ENCODE peak calls at places on chromosomes 3 and 15, in seven cellular contexts. Q, Z, X, J, V, S and A are unnamed samples.

GRCh38 chr15:25091421-25092158 is 136.8 kb downstream of the SNRPN start:
- DNase-seq in Q (no peak), Z (no peak), X (no peak), J (peak; percentile 4), V (no peak), S (no peak), A (no peak)

GRCh38 chr15:65409284-65409631 is 13.5 kb downstream of the IGDCC4 start:
- DNase-seq in Q (peak; percentile 96), Z (peak; percentile 97), X (peak; percentile 99), J (no peak), V (no peak), S (peak; percentile 97), A (peak; percentile 99)

GRCh38 chr15:79003301-79003700 is 58.5 kb upstream of the CTSH start:
- DNase-seq in Q (no peak), Z (peak; percentile 85), X (peak; percentile 26), J (no peak), V (no peak), S (peak; percentile 24), A (peak; percentile 81)

GRCh38 chr3:126124148-126124868 is 40.4 kb upstream of the SLC41A3 start:
- DNase-seq in Q (no peak), Z (no peak), X (no peak), J (no peak), V (peak; percentile 4), S (no peak), A (no peak)

GRCh38 chr15:93071469-93071891 is 17.5 kb downstream of the RGMA start:
- DNase-seq in Q (peak; percentile 38), Z (no peak), X (no peak), J (no peak), V (no peak), S (peak; percentile 41), A (no peak)

GRCh38 chr3:82085356-82085755 is 323.9 kb upstream of the GBE1 start:
- DNase-seq in Q (no peak), Z (peak; percentile 6), X (no peak), J (no peak), V (no peak), S (peak; percentile 23), A (peak; percentile 62)

GRCh38 chr15:48868549-48868948 is 9.4 kb upstream of the EID1 start:
- DNase-seq in Q (peak; percentile 70), Z (peak; percentile 73), X (peak; percentile 64), J (peak; percentile 41), V (no peak), S (peak; percentile 36), A (peak; percentile 80)

GRCh38 chr15:87207945-87208580 is 1048.5 kb downstream of the NTRK3 start:
- DNase-seq in Q (peak; percentile 1), Z (peak; percentile 89), X (peak; percentile 25), J (no peak), V (no peak), S (peak; percentile 64), A (peak; percentile 88)

GRCh38 chr3:128603313-128603712 is 47.3 kb downstream of the RPN1 start:
- DNase-seq in Q (no peak), Z (no peak), X (no peak), J (no peak), V (no peak), S (no peak), A (no peak)

GRCh38 chr3:47016934-47017435 is 37.5 kb downstream of the NBEAL2 start:
- DNase-seq in Q (peak; percentile 53), Z (peak; percentile 89), X (peak; percentile 88), J (no peak), V (no peak), S (peak; percentile 84), A (peak; percentile 97)

GRCh38 chr15:96285715-96286367 is 44.7 kb upstream of the NR2F2 start:
- DNase-seq in Q (no peak), Z (no peak), X (peak; percentile 24), J (no peak), V (no peak), S (no peak), A (no peak)

GRCh38 chr15:99504823-99505551 is 60.8 kb upstream of the MEF2A start:
- DNase-seq in Q (peak; percentile 24), Z (no peak), X (peak; percentile 33), J (no peak), V (no peak), S (peak; percentile 61), A (peak; percentile 55)

GRCh38 chr3:124137264-124137663 is 145.3 kb upstream of the ROPN1 start:
- DNase-seq in Q (no peak), Z (no peak), X (peak; percentile 42), J (no peak), V (no peak), S (no peak), A (peak; percentile 92)

GRCh38 chr3:146325170-146325569 is 74.3 kb upstream of the PLSCR4 start:
- DNase-seq in Q (no peak), Z (no peak), X (no peak), J (no peak), V (no peak), S (no peak), A (no peak)

GRCh38 chr3:152364237-152364636 is 95.5 kb downstream of the MBNL1 start:
- DNase-seq in Q (no peak), Z (no peak), X (no peak), J (no peak), V (no peak), S (no peak), A (no peak)

GRCh38 chr3:62665627-62666433 is 209.4 kb downstream of the CADPS start:
- DNase-seq in Q (peak; percentile 68), Z (peak; percentile 75), X (peak; percentile 58), J (peak; percentile 79), V (peak; percentile 61), S (peak; percentile 87), A (peak; percentile 79)

GRCh38 chr15:28978661-28979060 is 92.9 kb downstream of the APBA2 start:
- DNase-seq in Q (no peak), Z (no peak), X (no peak), J (no peak), V (no peak), S (no peak), A (no peak)

GRCh38 chr15:29125382-29126207 is 144.0 kb downstream of the NSMCE3 start:
- DNase-seq in Q (no peak), Z (no peak), X (no peak), J (no peak), V (no peak), S (no peak), A (no peak)

GRCh38 chr3:120162400-120162799 is 68.2 kb upstream of the GSK3B start:
- DNase-seq in Q (no peak), Z (peak; percentile 21), X (peak; percentile 40), J (no peak), V (no peak), S (no peak), A (peak; percentile 73)

GRCh38 chr3:154668835-154669234 is 238.8 kb upstream of the GPR149 start:
- DNase-seq in Q (no peak), Z (no peak), X (no peak), J (no peak), V (no peak), S (no peak), A (no peak)

GRCh38 chr3:119310052-119310451 is 15.9 kb downstream of the ARHGAP31 start:
- DNase-seq in Q (peak; percentile 91), Z (peak; percentile 97), X (peak; percentile 99), J (no peak), V (no peak), S (peak; percentile 98), A (peak; percentile 99)

GRCh38 chr3:69012836-69013255 is 638 bp downstream of the EOGT start:
- DNase-seq in Q (peak; percentile 79), Z (peak; percentile 70), X (peak; percentile 60), J (no peak), V (no peak), S (peak; percentile 68), A (peak; percentile 30)

GRCh38 chr15:40815042-40815678 is 7.9 kb upstream of the DNAJC17 start:
- DNase-seq in Q (peak; percentile 11), Z (no peak), X (peak; percentile 82), J (no peak), V (no peak), S (peak; percentile 76), A (no peak)

GRCh38 chr15:68506071-68506470 is 72.7 kb upstream of the CORO2B start:
- DNase-seq in Q (no peak), Z (no peak), X (no peak), J (no peak), V (no peak), S (no peak), A (no peak)

GRCh38 chr15:57352535-57353316 is 23.6 kb upstream of the CGNL1 start:
- DNase-seq in Q (no peak), Z (no peak), X (no peak), J (no peak), V (no peak), S (no peak), A (no peak)

GRCh38 chr3:190289989-190290388 is 32.3 kb downstream of the CLDN1 start:
- DNase-seq in Q (no peak), Z (no peak), X (no peak), J (no peak), V (no peak), S (no peak), A (no peak)

GRCh38 chr3:126018545-126018944 is 49.6 kb downstream of the ROPN1B start:
- DNase-seq in Q (no peak), Z (no peak), X (no peak), J (no peak), V (no peak), S (no peak), A (no peak)

GRCh38 chr3:125003369-125003853 is 52.4 kb downstream of the HEG1 start:
- DNase-seq in Q (peak; percentile 62), Z (peak; percentile 85), X (peak; percentile 60), J (no peak), V (no peak), S (peak; percentile 48), A (peak; percentile 56)

GRCh38 chr3:142434503-142434902 is 13.3 kb downstream of the XRN1 start:
- DNase-seq in Q (no peak), Z (no peak), X (no peak), J (no peak), V (no peak), S (no peak), A (no peak)

GRCh38 chr3:161559177-161559998 is 62.8 kb downstream of the OTOL1 start:
- DNase-seq in Q (peak; percentile 63), Z (peak; percentile 40), X (peak; percentile 59), J (peak; percentile 54), V (peak; percentile 60), S (peak; percentile 60), A (peak; percentile 67)

GRCh38 chr3:122572940-122573412 is 4.5 kb upstream of the PARP15 start:
- DNase-seq in Q (peak; percentile 74), Z (peak; percentile 62), X (peak; percentile 65), J (no peak), V (no peak), S (peak; percentile 30), A (peak; percentile 98)

GRCh38 chr3:52895416-52895815 is 1.9 kb downstream of the STIMATE start:
- DNase-seq in Q (no peak), Z (no peak), X (no peak), J (no peak), V (no peak), S (no peak), A (no peak)

GRCh38 chr3:189298469-189299375 is 127.0 kb downstream of the TPRG1 start:
- DNase-seq in Q (no peak), Z (peak; percentile 32), X (no peak), J (no peak), V (no peak), S (no peak), A (no peak)